ENCODE peak calls at places on chromosomes 2 and 18, in five cellular contexts. A is IMR-90, K is H1, H is mesenchymal stem cell, S is H9. G is an unnamed sample.

GRCh38 chr2:157170299-157170698 is 87.2 kb upstream of the GALNT5 start:
- DNase-seq in A (peak), K (no peak), H (peak), S (no peak), G (no peak)

GRCh38 chr2:219002395-219003266 is 9.4 kb upstream of the CRYBA2 start:
- DNase-seq in A (no peak), K (peak), H (no peak), S (peak), G (peak)

GRCh38 chr2:114922076-114922475 is 479.6 kb downstream of the DPP10 start:
- DNase-seq in A (no peak), K (no peak), H (no peak), S (no peak), G (no peak)

GRCh38 chr2:152475982-152476381 is 141.0 kb downstream of the FMNL2 start:
- DNase-seq in A (no peak), K (no peak), H (no peak), S (no peak), G (no peak)

GRCh38 chr2:3465844-3466481 is 53.4 kb downstream of the ADI1 start:
- DNase-seq in A (peak), K (no peak), H (peak), S (no peak), G (no peak)

GRCh38 chr2:60977562-60977895 is 40.0 kb upstream of the PEX13 start:
- DNase-seq in A (no peak), K (no peak), H (no peak), S (no peak), G (no peak)

GRCh38 chr18:45774065-45774521 is 50.1 kb downstream of the SLC14A1 start:
- DNase-seq in A (peak), K (no peak), H (peak), S (no peak), G (no peak)

GRCh38 chr2:129479892-129480291 is 499.6 kb upstream of the RAB6C start:
- DNase-seq in A (no peak), K (peak), H (no peak), S (no peak), G (no peak)

GRCh38 chr2:100137877-100138570 is 4.4 kb downstream of the AFF3 start:
- DNase-seq in A (no peak), K (no peak), H (no peak), S (no peak), G (no peak)

GRCh38 chr18:23871410-23871809 is 143.1 kb upstream of the TTC39C start:
- DNase-seq in A (no peak), K (no peak), H (peak), S (no peak), G (no peak)

GRCh38 chr2:136384541-136385303 is 266.8 kb upstream of the CXCR4 start:
- DNase-seq in A (peak), K (no peak), H (peak), S (peak), G (peak)

GRCh38 chr2:74188018-74188601 is 9.4 kb upstream of the MOB1A start:
- DNase-seq in A (peak), K (no peak), H (peak), S (peak), G (no peak)

GRCh38 chr2:43803113-43803512 is 29.3 kb downstream of the DYNC2LI1 start:
- DNase-seq in A (peak), K (no peak), H (no peak), S (no peak), G (no peak)

GRCh38 chr2:107255744-107256143 is 369.8 kb upstream of the ST6GAL2 start:
- DNase-seq in A (no peak), K (no peak), H (no peak), S (no peak), G (no peak)

GRCh38 chr2:177673602-177674595 is 281.3 kb downstream of the AGPS start:
- DNase-seq in A (no peak), K (no peak), H (no peak), S (no peak), G (no peak)

GRCh38 chr2:28377984-28378678 is 14.5 kb upstream of the FOSL2 start:
- DNase-seq in A (no peak), K (no peak), H (no peak), S (no peak), G (no peak)

GRCh38 chr2:159088906-159089305 is 120.5 kb downstream of the TANC1 start:
- DNase-seq in A (no peak), K (no peak), H (no peak), S (no peak), G (no peak)

GRCh38 chr18:44895176-44895798 is 214.6 kb downstream of the SETBP1 start:
- DNase-seq in A (peak), K (no peak), H (peak), S (no peak), G (no peak)

DNA sequence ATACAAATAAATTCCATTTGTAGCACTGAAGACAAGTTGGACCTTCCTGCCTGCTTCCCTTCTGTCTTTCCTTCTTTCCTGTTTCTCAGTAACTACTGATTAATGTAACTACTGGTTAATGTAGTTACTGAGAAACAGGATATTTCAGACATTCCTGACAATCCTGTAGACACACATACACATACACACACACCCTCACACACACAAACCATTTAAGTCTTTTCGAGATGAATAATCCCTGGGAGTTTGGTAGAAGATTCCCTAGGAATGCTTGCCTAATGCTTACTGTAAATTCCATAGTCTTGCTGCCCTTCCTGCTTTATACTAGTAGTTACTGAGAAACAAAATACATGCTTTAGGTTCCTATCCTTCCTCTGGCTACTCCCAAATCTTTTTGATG is 83.9 kb downstream of the PIK3C3 start:
- DNase-seq in A (peak), K (no peak), H (peak), S (no peak), G (no peak)
- H3K9ac ChIP-seq in A (peak), K (no peak), H (peak), S (no peak), G (no peak)

DNA sequence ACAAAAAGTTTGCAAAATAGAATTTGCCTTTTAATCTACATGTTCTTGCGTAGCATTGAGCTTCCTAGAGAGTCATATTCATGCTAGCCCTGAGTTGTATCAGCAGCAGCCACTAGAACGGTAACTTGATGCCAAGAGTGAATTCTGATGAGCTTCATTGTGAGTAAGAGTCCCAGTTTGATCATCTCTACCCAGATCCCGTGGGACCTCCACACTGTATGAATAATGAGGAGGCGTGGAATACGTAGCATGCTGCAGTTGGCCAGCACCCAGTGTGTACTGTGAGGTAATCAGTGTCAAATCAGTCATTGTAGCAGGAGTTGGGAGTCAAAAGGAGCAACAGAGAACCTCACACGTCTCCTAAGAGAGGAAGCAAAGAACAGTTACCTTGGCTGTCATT is 197.9 kb downstream of the NEDD4L start:
- DNase-seq in A (peak), K (no peak), H (peak), S (no peak), G (no peak)
- H4K91ac ChIP-seq in A (no peak), K (no peak), H (no peak), S (no peak), G (no peak)

GRCh38 chr2:217371681-217372297 is 511.9 kb upstream of the TNP1 start:
- DNase-seq in A (no peak), K (no peak), H (no peak), S (no peak), G (peak)
- H3K9ac ChIP-seq in A (peak), K (no peak), H (no peak), S (no peak), G (no peak)

GRCh38 chr18:47150029-47150823 is at the start of gene HDHD2:
- DNase-seq in A (peak), K (peak), H (peak), S (peak), G (peak)
- H4K91ac ChIP-seq in A (peak), K (peak), H (peak), S (no peak), G (no peak)

DNA sequence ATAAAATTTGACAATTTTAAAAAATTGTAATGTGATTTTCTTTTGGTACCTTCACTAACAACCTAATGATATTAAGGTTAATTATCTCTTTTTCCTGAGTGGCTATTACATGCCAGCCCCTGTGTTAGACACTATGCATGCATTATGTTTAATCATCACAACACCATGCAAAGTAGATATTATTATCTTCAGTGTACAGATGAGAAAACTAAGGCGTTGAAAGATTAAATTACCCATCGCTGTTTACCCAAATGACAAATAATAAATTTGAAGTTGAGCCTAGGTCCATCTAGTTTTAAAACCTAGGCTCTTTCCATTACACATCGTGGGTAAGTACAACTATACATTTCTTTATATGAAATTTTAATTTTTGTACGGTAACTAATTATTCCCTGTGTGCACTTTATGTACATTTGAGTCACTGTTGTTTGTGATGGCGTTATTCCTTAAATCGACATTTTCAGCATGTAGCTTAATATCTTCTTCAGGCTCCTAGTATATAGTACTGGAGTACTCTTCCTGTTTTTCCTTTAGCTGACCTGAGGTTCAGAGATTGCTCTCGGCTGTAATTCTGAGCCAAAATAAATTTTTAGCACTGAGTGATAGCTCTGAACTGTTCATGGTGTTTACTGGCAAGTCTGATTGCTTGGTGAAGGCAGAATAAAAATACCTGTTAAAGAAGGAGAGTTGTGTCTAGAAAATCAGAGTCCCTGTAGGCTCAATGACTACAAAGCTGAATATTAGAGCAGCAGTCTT is 13.9 kb upstream of the MBD2 start:
- DNase-seq in A (no peak), K (no peak), H (no peak), S (no peak), G (no peak)
- H3K9ac ChIP-seq in A (no peak), K (no peak), H (no peak), S (no peak), G (no peak)

G was measured in neuronal stem cell.